ENCODE peak calls at places on chromosomes 7 and 10, in ten cellular contexts. E is hepatocyte; N is skeletal muscle cell; H is fibroblast of mammary gland; J is effector memory CD8-positive, alpha-beta T cell; W is SK-MEL-5; P is stimulated activated naive B cell treated with anti-CD40 and anti-IgM and Interleukin-4, amounts not matched to agents 10 μg/mL and 1 μg/mL and 100 μg/mL, for 72 hours; F is activated CD8-positive, alpha-beta memory T cell treated with anti-CD3 and anti-CD28 coated beads for 1 hour; A is ELR; X is H4. D is an unnamed sample.

GRCh38 chr10:114479307-114479706 is 75.0 kb upstream of the AFAP1L2 start:
- DNase-seq in E (no peak), N (no peak), H (no peak), J (no peak), W (no peak), P (no peak), F (no peak), A (no peak), X (no peak), D (no peak)

GRCh38 chr10:79239275-79239779 is 107.9 kb upstream of the PPIF start:
- DNase-seq in E (peak; percentile 72), N (no peak), H (peak; percentile 71), J (no peak), W (peak; percentile 72), P (no peak), F (no peak), A (peak; percentile 74), X (no peak), D (peak; percentile 98)

GRCh38 chr10:124708922-124709520 is 35.2 kb downstream of the FAM53B start:
- DNase-seq in E (no peak), N (no peak), H (no peak), J (no peak), W (no peak), P (no peak), F (no peak), A (no peak), X (no peak), D (no peak)

GRCh38 chr7:158016171-158017087 is 571.2 kb downstream of the PTPRN2 start:
- DNase-seq in E (peak; percentile 30), N (no peak), H (no peak), J (no peak), W (no peak), P (no peak), F (no peak), A (no peak), X (no peak), D (no peak)

GRCh38 chr10:68880181-68880580 is 20.9 kb upstream of the DDX50 start:
- DNase-seq in E (no peak), N (no peak), H (no peak), J (no peak), W (no peak), P (no peak), F (no peak), A (no peak), X (no peak), D (no peak)

GRCh38 chr10:88926484-88927249 is 25.9 kb downstream of the ACTA2 start:
- DNase-seq in E (no peak), N (peak; percentile 93), H (peak; percentile 96), J (no peak), W (no peak), P (no peak), F (no peak), A (no peak), X (peak; percentile 34), D (no peak)

GRCh38 chr7:3043544-3044395 is at the start of gene CARD11:
- DNase-seq in E (peak; percentile 53), N (no peak), H (no peak), J (peak; percentile 33), W (no peak), P (peak; percentile 46), F (peak; percentile 29), A (no peak), X (no peak), D (no peak)

GRCh38 chr7:55572378-55573233 is at the start of gene VOPP1:
- DNase-seq in E (peak; percentile 91), N (no peak), H (peak; percentile 50), J (peak; percentile 55), W (peak; percentile 64), P (no peak), F (peak; percentile 48), A (peak; percentile 81), X (peak; percentile 51), D (no peak)

GRCh38 chr10:659710-660141 is 29.7 kb downstream of the DIP2C start:
- DNase-seq in E (peak; percentile 12), N (peak; percentile 27), H (peak; percentile 71), J (no peak), W (peak; percentile 89), P (no peak), F (no peak), A (peak; percentile 54), X (no peak), D (no peak)

GRCh38 chr7:72805526-72806494 is 22.2 kb downstream of the TYW1B start:
- DNase-seq in E (no peak), N (peak; percentile 45), H (peak; percentile 47), J (no peak), W (peak; percentile 13), P (no peak), F (no peak), A (peak; percentile 62), X (peak; percentile 52), D (peak; percentile 86)

GRCh38 chr10:80413152-80413996 is 5.0 kb downstream of the PRXL2A start:
- DNase-seq in E (peak; percentile 77), N (peak; percentile 62), H (peak; percentile 62), J (no peak), W (no peak), P (no peak), F (no peak), A (peak; percentile 26), X (peak; percentile 88), D (no peak)

GRCh38 chr7:2566890-2567662 is 8.3 kb downstream of the IQCE start:
- DNase-seq in E (no peak), N (no peak), H (peak; percentile 16), J (no peak), W (no peak), P (no peak), F (no peak), A (no peak), X (no peak), D (no peak)

GRCh38 chr7:151291206-151291605 is 42.7 kb upstream of the SMARCD3 start:
- DNase-seq in E (no peak), N (no peak), H (no peak), J (no peak), W (no peak), P (no peak), F (no peak), A (no peak), X (no peak), D (no peak)

GRCh38 chr7:84081973-84082522 is 112.5 kb downstream of the SEMA3A start:
- DNase-seq in E (no peak), N (no peak), H (no peak), J (no peak), W (no peak), P (no peak), F (no peak), A (no peak), X (no peak), D (no peak)

GRCh38 chr7:100674441-100675407 is 1.2 kb downstream of the GNB2 start:
- DNase-seq in E (peak; percentile 60), N (no peak), H (no peak), J (no peak), W (no peak), P (no peak), F (no peak), A (peak; percentile 35), X (no peak), D (peak; percentile 63)

GRCh38 chr10:113616244-113617074 is 47.4 kb downstream of the NRAP start:
- DNase-seq in E (peak; percentile 28), N (no peak), H (peak; percentile 24), J (no peak), W (peak; percentile 43), P (no peak), F (no peak), A (peak; percentile 33), X (peak; percentile 17), D (no peak)

GRCh38 chr7:94436018-94436604 is 41.4 kb downstream of the COL1A2 start:
- DNase-seq in E (peak; percentile 89), N (no peak), H (peak; percentile 84), J (peak; percentile 40), W (peak; percentile 91), P (peak; percentile 30), F (peak; percentile 25), A (peak; percentile 82), X (peak; percentile 77), D (peak; percentile 47)

GRCh38 chr10:24642921-24643678 is 80.6 kb downstream of the ARHGAP21 start:
- DNase-seq in E (peak; percentile 73), N (peak; percentile 52), H (peak; percentile 89), J (peak; percentile 14), W (peak; percentile 69), P (no peak), F (no peak), A (peak; percentile 91), X (peak; percentile 47), D (no peak)

GRCh38 chr7:28660132-28660531 is 247.8 kb downstream of the CREB5 start:
- DNase-seq in E (no peak), N (no peak), H (no peak), J (no peak), W (no peak), P (no peak), F (no peak), A (no peak), X (no peak), D (no peak)

GRCh38 chr7:157013101-157013500 is 2.6 kb upstream of the MNX1 start:
- DNase-seq in E (no peak), N (no peak), H (no peak), J (no peak), W (no peak), P (no peak), F (no peak), A (no peak), X (no peak), D (no peak)

GRCh38 chr10:60290558-60290957 is 99.1 kb downstream of the ANK3 start:
- DNase-seq in E (no peak), N (no peak), H (no peak), J (no peak), W (no peak), P (no peak), F (no peak), A (no peak), X (no peak), D (no peak)

GRCh38 chr10:12911795-12912194 is 89.7 kb downstream of the CCDC3 start:
- DNase-seq in E (no peak), N (no peak), H (no peak), J (no peak), W (no peak), P (no peak), F (no peak), A (no peak), X (no peak), D (no peak)

GRCh38 chr7:28054531-28055160 is 125.9 kb downstream of the JAZF1 start:
- DNase-seq in E (no peak), N (no peak), H (no peak), J (no peak), W (no peak), P (no peak), F (no peak), A (no peak), X (no peak), D (no peak)